ENCODE peak calls at places on chromosomes 6 and 20, in ten cellular contexts. One of them, this sample, is unnamed.

GRCh38 chr6:53741417-53741816 is 53.4 kb upstream of the LRRC1 start:
- DNase-seq in upper lobe of right lung: no peak
- DNase-seq in tibial artery: no peak
- DNase-seq in tibial nerve: no peak
- DNase-seq in AG09319: no peak
- DNase-seq in WTC11: peak
- DNase-seq in thoracic aorta: no peak
- DNase-seq in HFFc6: no peak
- DNase-seq in fibroblast of mammary gland: peak
- DNase-seq in CD8-positive, alpha-beta T cell: no peak
- DNase-seq in this sample: no peak

GRCh38 chr6:100307561-100307960 is 157.2 kb downstream of the SIM1 start:
- DNase-seq in AG09319: no peak
- DNase-seq in CD8-positive, alpha-beta T cell: no peak
- DNase-seq in WTC11: no peak
- DNase-seq in thoracic aorta: no peak
- DNase-seq in upper lobe of right lung: no peak
- DNase-seq in tibial nerve: no peak
- DNase-seq in HFFc6: no peak
- DNase-seq in tibial artery: no peak
- DNase-seq in fibroblast of mammary gland: no peak
- DNase-seq in this sample: no peak

GRCh38 chr6:45300776-45301175 is 27.4 kb upstream of the RUNX2 start:
- DNase-seq in tibial artery: no peak
- DNase-seq in tibial nerve: no peak
- DNase-seq in WTC11: no peak
- DNase-seq in HFFc6: no peak
- DNase-seq in fibroblast of mammary gland: no peak
- DNase-seq in CD8-positive, alpha-beta T cell: no peak
- DNase-seq in thoracic aorta: no peak
- DNase-seq in upper lobe of right lung: no peak
- DNase-seq in AG09319: no peak
- DNase-seq in this sample: no peak

GRCh38 chr20:60055740-60056139 is 97.5 kb downstream of the CDH26 start:
- DNase-seq in thoracic aorta: no peak
- DNase-seq in AG09319: no peak
- DNase-seq in fibroblast of mammary gland: peak
- DNase-seq in WTC11: no peak
- DNase-seq in CD8-positive, alpha-beta T cell: peak
- DNase-seq in tibial artery: peak
- DNase-seq in upper lobe of right lung: peak
- DNase-seq in HFFc6: no peak
- DNase-seq in tibial nerve: no peak
- DNase-seq in this sample: no peak

GRCh38 chr6:46419576-46420002 is 71.7 kb downstream of the RCAN2 start:
- DNase-seq in CD8-positive, alpha-beta T cell: no peak
- DNase-seq in tibial nerve: peak
- DNase-seq in WTC11: peak
- DNase-seq in thoracic aorta: peak
- DNase-seq in AG09319: peak
- DNase-seq in HFFc6: peak
- DNase-seq in tibial artery: peak
- DNase-seq in upper lobe of right lung: no peak
- DNase-seq in fibroblast of mammary gland: peak
- DNase-seq in this sample: no peak

GRCh38 chr20:48723308-48724264 is 104.2 kb downstream of the PREX1 start:
- DNase-seq in fibroblast of mammary gland: no peak
- DNase-seq in upper lobe of right lung: peak
- DNase-seq in tibial artery: peak
- DNase-seq in thoracic aorta: peak
- DNase-seq in CD8-positive, alpha-beta T cell: no peak
- DNase-seq in AG09319: peak
- DNase-seq in tibial nerve: peak
- DNase-seq in HFFc6: no peak
- DNase-seq in WTC11: no peak
- DNase-seq in this sample: no peak

GRCh38 chr6:141470810-141471209 is 661.9 kb upstream of the GJE1 start:
- DNase-seq in tibial nerve: no peak
- DNase-seq in WTC11: no peak
- DNase-seq in tibial artery: no peak
- DNase-seq in AG09319: no peak
- DNase-seq in fibroblast of mammary gland: no peak
- DNase-seq in HFFc6: no peak
- DNase-seq in CD8-positive, alpha-beta T cell: no peak
- DNase-seq in upper lobe of right lung: no peak
- DNase-seq in thoracic aorta: no peak
- DNase-seq in this sample: no peak

GRCh38 chr6:121443953-121444590 is 8.6 kb downstream of the GJA1 start:
- DNase-seq in tibial nerve: no peak
- DNase-seq in tibial artery: no peak
- DNase-seq in WTC11: no peak
- DNase-seq in fibroblast of mammary gland: peak
- DNase-seq in upper lobe of right lung: no peak
- DNase-seq in AG09319: no peak
- DNase-seq in HFFc6: no peak
- DNase-seq in CD8-positive, alpha-beta T cell: no peak
- DNase-seq in thoracic aorta: peak
- DNase-seq in this sample: no peak

GRCh38 chr20:63006611-63007471 is at the start of gene BHLHE23:
- DNase-seq in AG09319: no peak
- DNase-seq in tibial nerve: no peak
- DNase-seq in thoracic aorta: no peak
- DNase-seq in HFFc6: no peak
- DNase-seq in tibial artery: no peak
- DNase-seq in CD8-positive, alpha-beta T cell: no peak
- DNase-seq in upper lobe of right lung: no peak
- DNase-seq in fibroblast of mammary gland: no peak
- DNase-seq in WTC11: peak
- DNase-seq in this sample: peak

GRCh38 chr20:47540443-47541354 is 39.0 kb downstream of the NCOA3 start:
- DNase-seq in HFFc6: peak
- DNase-seq in tibial artery: no peak
- DNase-seq in thoracic aorta: no peak
- DNase-seq in WTC11: no peak
- DNase-seq in CD8-positive, alpha-beta T cell: no peak
- DNase-seq in upper lobe of right lung: no peak
- DNase-seq in tibial nerve: no peak
- DNase-seq in AG09319: no peak
- DNase-seq in fibroblast of mammary gland: peak
- DNase-seq in this sample: no peak

GRCh38 chr20:17650301-17650761 is 31.7 kb downstream of the RRBP1 start:
- DNase-seq in tibial nerve: no peak
- DNase-seq in CD8-positive, alpha-beta T cell: no peak
- DNase-seq in AG09319: no peak
- DNase-seq in fibroblast of mammary gland: no peak
- DNase-seq in WTC11: no peak
- DNase-seq in tibial artery: peak
- DNase-seq in upper lobe of right lung: peak
- DNase-seq in HFFc6: no peak
- DNase-seq in thoracic aorta: no peak
- DNase-seq in this sample: no peak

GRCh38 chr20:48760403-48760889 is 67.4 kb downstream of the PREX1 start:
- DNase-seq in CD8-positive, alpha-beta T cell: peak
- DNase-seq in tibial nerve: no peak
- DNase-seq in fibroblast of mammary gland: peak
- DNase-seq in tibial artery: no peak
- DNase-seq in HFFc6: no peak
- DNase-seq in AG09319: no peak
- DNase-seq in upper lobe of right lung: no peak
- DNase-seq in WTC11: no peak
- DNase-seq in thoracic aorta: no peak
- DNase-seq in this sample: no peak

GRCh38 chr20:49415005-49415663 is 67.3 kb downstream of the KCNB1 start:
- DNase-seq in WTC11: no peak
- DNase-seq in thoracic aorta: no peak
- DNase-seq in tibial artery: no peak
- DNase-seq in AG09319: no peak
- DNase-seq in upper lobe of right lung: no peak
- DNase-seq in fibroblast of mammary gland: no peak
- DNase-seq in tibial nerve: no peak
- DNase-seq in HFFc6: no peak
- DNase-seq in CD8-positive, alpha-beta T cell: no peak
- DNase-seq in this sample: no peak

GRCh38 chr6:111799576-111800467 is 73.4 kb downstream of the FYN start:
- DNase-seq in AG09319: no peak
- DNase-seq in tibial artery: no peak
- DNase-seq in HFFc6: no peak
- DNase-seq in WTC11: peak
- DNase-seq in thoracic aorta: no peak
- DNase-seq in tibial nerve: no peak
- DNase-seq in CD8-positive, alpha-beta T cell: no peak
- DNase-seq in upper lobe of right lung: no peak
- DNase-seq in fibroblast of mammary gland: no peak
- DNase-seq in this sample: no peak
- TF ChIP-seq CTCF in AG09319: peak
- TF ChIP-seq CTCF in tibial artery: no peak
- TF ChIP-seq CTCF in HFFc6: peak
- TF ChIP-seq CTCF in WTC11: no peak
- TF ChIP-seq CTCF in thoracic aorta: no peak
- TF ChIP-seq CTCF in tibial nerve: no peak
- TF ChIP-seq CTCF in CD8-positive, alpha-beta T cell: no peak
- TF ChIP-seq CTCF in upper lobe of right lung: no peak
- TF ChIP-seq CTCF in fibroblast of mammary gland: peak
- TF ChIP-seq CTCF in this sample: peak

GRCh38 chr6:116111552-116112528 is 11.2 kb downstream of the NT5DC1 start:
- DNase-seq in AG09319: no peak
- DNase-seq in upper lobe of right lung: no peak
- DNase-seq in HFFc6: peak
- DNase-seq in tibial artery: no peak
- DNase-seq in thoracic aorta: no peak
- DNase-seq in fibroblast of mammary gland: peak
- DNase-seq in CD8-positive, alpha-beta T cell: no peak
- DNase-seq in WTC11: peak
- DNase-seq in tibial nerve: no peak
- DNase-seq in this sample: no peak
- TF ChIP-seq CTCF in AG09319: peak
- TF ChIP-seq CTCF in upper lobe of right lung: peak
- TF ChIP-seq CTCF in HFFc6: peak
- TF ChIP-seq CTCF in tibial artery: no peak
- TF ChIP-seq CTCF in thoracic aorta: peak
- TF ChIP-seq CTCF in fibroblast of mammary gland: peak
- TF ChIP-seq CTCF in CD8-positive, alpha-beta T cell: peak
- TF ChIP-seq CTCF in WTC11: peak
- TF ChIP-seq CTCF in tibial nerve: no peak
- TF ChIP-seq CTCF in this sample: peak

DNA sequence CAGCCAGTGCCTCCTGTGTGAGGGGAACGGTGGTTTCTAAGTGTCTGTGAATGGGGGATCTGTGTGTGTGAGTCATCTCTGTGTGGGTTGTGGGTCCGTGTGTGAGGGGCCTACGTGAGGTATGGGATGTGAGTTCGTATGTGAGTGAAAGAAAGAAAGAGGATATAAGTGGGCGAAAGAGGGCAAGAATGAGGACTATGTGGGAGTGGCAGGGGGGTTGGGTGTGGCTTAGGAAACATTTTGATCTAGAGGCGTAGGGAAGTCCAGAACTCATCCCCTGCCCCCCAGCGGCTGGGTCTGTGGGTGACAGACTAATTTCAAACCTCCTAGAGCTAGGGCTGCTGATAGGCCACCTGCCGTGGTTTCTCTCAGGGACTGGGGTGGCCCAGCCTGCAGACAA is 35.5 kb downstream of the DHX35 start:
- DNase-seq in tibial artery: no peak
- DNase-seq in thoracic aorta: no peak
- DNase-seq in HFFc6: no peak
- DNase-seq in CD8-positive, alpha-beta T cell: no peak
- DNase-seq in fibroblast of mammary gland: no peak
- DNase-seq in upper lobe of right lung: no peak
- DNase-seq in AG09319: no peak
- DNase-seq in WTC11: no peak
- DNase-seq in tibial nerve: no peak
- DNase-seq in this sample: no peak
- TF ChIP-seq CTCF in tibial artery: no peak
- TF ChIP-seq CTCF in thoracic aorta: no peak
- TF ChIP-seq CTCF in HFFc6: no peak
- TF ChIP-seq CTCF in CD8-positive, alpha-beta T cell: no peak
- TF ChIP-seq CTCF in fibroblast of mammary gland: no peak
- TF ChIP-seq CTCF in upper lobe of right lung: no peak
- TF ChIP-seq CTCF in AG09319: no peak
- TF ChIP-seq CTCF in WTC11: no peak
- TF ChIP-seq CTCF in tibial nerve: no peak
- TF ChIP-seq CTCF in this sample: no peak

DNA sequence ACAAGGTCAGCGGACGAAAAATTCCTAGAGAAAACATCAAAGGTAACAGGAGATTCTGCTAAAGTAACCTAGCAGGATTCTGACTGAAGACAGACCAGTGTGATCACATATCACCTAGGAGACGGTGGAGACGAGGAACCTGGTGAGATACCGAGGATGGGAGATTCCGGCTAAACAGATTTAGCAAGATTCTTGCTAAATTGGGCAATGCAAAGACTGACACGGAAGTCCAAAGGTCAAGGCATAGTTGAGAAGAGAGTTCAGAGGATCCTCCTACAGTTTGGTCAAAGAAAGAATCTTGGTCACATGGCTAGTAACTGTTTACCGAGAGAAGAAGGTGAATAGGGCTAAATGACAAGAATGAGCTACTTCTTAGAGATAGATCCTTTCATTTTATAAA is 61.1 kb downstream of the TMEM170B start:
- DNase-seq in tibial artery: no peak
- DNase-seq in HFFc6: no peak
- DNase-seq in WTC11: no peak
- DNase-seq in tibial nerve: no peak
- DNase-seq in upper lobe of right lung: no peak
- DNase-seq in thoracic aorta: no peak
- DNase-seq in fibroblast of mammary gland: no peak
- DNase-seq in CD8-positive, alpha-beta T cell: no peak
- DNase-seq in AG09319: no peak
- DNase-seq in this sample: no peak
- TF ChIP-seq CTCF in tibial artery: no peak
- TF ChIP-seq CTCF in HFFc6: no peak
- TF ChIP-seq CTCF in WTC11: no peak
- TF ChIP-seq CTCF in tibial nerve: no peak
- TF ChIP-seq CTCF in upper lobe of right lung: no peak
- TF ChIP-seq CTCF in thoracic aorta: no peak
- TF ChIP-seq CTCF in fibroblast of mammary gland: no peak
- TF ChIP-seq CTCF in CD8-positive, alpha-beta T cell: no peak
- TF ChIP-seq CTCF in AG09319: no peak
- TF ChIP-seq CTCF in this sample: no peak

GRCh38 chr20:58236612-58237317 is 8.3 kb upstream of the ANKRD60 start:
- DNase-seq in upper lobe of right lung: peak
- DNase-seq in tibial nerve: peak
- DNase-seq in HFFc6: peak
- DNase-seq in CD8-positive, alpha-beta T cell: peak
- DNase-seq in fibroblast of mammary gland: peak
- DNase-seq in AG09319: no peak
- DNase-seq in WTC11: peak
- DNase-seq in tibial artery: peak
- DNase-seq in thoracic aorta: peak
- DNase-seq in this sample: peak
- TF ChIP-seq CTCF in upper lobe of right lung: peak
- TF ChIP-seq CTCF in tibial nerve: peak
- TF ChIP-seq CTCF in HFFc6: peak
- TF ChIP-seq CTCF in CD8-positive, alpha-beta T cell: peak
- TF ChIP-seq CTCF in fibroblast of mammary gland: peak
- TF ChIP-seq CTCF in AG09319: peak
- TF ChIP-seq CTCF in WTC11: peak
- TF ChIP-seq CTCF in tibial artery: peak
- TF ChIP-seq CTCF in thoracic aorta: peak
- TF ChIP-seq CTCF in this sample: peak

GRCh38 chr6:126252154-126252553 is 87.8 kb upstream of the CENPW start:
- DNase-seq in tibial nerve: no peak
- DNase-seq in fibroblast of mammary gland: no peak
- DNase-seq in WTC11: peak
- DNase-seq in upper lobe of right lung: no peak
- DNase-seq in CD8-positive, alpha-beta T cell: no peak
- DNase-seq in tibial artery: no peak
- DNase-seq in AG09319: no peak
- DNase-seq in HFFc6: no peak
- DNase-seq in thoracic aorta: no peak
- DNase-seq in this sample: no peak
- TF ChIP-seq CTCF in tibial nerve: no peak
- TF ChIP-seq CTCF in fibroblast of mammary gland: no peak
- TF ChIP-seq CTCF in WTC11: no peak
- TF ChIP-seq CTCF in upper lobe of right lung: no peak
- TF ChIP-seq CTCF in CD8-positive, alpha-beta T cell: no peak
- TF ChIP-seq CTCF in tibial artery: no peak
- TF ChIP-seq CTCF in AG09319: no peak
- TF ChIP-seq CTCF in HFFc6: no peak
- TF ChIP-seq CTCF in thoracic aorta: no peak
- TF ChIP-seq CTCF in this sample: no peak

This sample was measured in D721Med.